ENCODE peak calls at places on chromosomes 16 and 17, in ten cellular contexts. S, E, V, P, W, J, N, L, Q and I are unnamed samples.

GRCh38 chr16:50719401-50720337 is 22.2 kb upstream of the CYLD start:
- DNase-seq in S (no peak), E (peak), V (no peak), P (no peak), W (peak), J (no peak), N (no peak), L (no peak), Q (no peak), I (no peak)

GRCh38 chr17:32536736-32537646 is 50.2 kb downstream of the CDK5R1 start:
- DNase-seq in S (no peak), E (no peak), V (peak), P (no peak), W (no peak), J (no peak), N (no peak), L (no peak), Q (peak), I (peak)

GRCh38 chr17:10021239-10021638 is 116.2 kb upstream of the RCVRN start:
- DNase-seq in S (no peak), E (peak), V (no peak), P (no peak), W (peak), J (no peak), N (no peak), L (no peak), Q (no peak), I (no peak)

GRCh38 chr16:81708459-81709368 is 70.4 kb upstream of the PLCG2 start:
- DNase-seq in S (no peak), E (no peak), V (no peak), P (no peak), W (peak), J (no peak), N (peak), L (no peak), Q (no peak), I (no peak)

GRCh38 chr16:634051-634670 is 1.9 kb downstream of the METTL26 start:
- DNase-seq in S (no peak), E (no peak), V (no peak), P (no peak), W (no peak), J (no peak), N (no peak), L (no peak), Q (no peak), I (no peak)

GRCh38 chr16:88478889-88479794 is 26.1 kb downstream of the ZFPM1 start:
- DNase-seq in S (no peak), E (no peak), V (no peak), P (no peak), W (no peak), J (no peak), N (no peak), L (no peak), Q (no peak), I (no peak)

GRCh38 chr16:1871974-1872635 is at the start of gene MEIOB:
- DNase-seq in S (peak), E (no peak), V (peak), P (peak), W (no peak), J (no peak), N (peak), L (no peak), Q (peak), I (no peak)

GRCh38 chr16:84071151-84071550 is 28.6 kb upstream of the SLC38A8 start:
- DNase-seq in S (no peak), E (no peak), V (no peak), P (no peak), W (no peak), J (no peak), N (no peak), L (no peak), Q (no peak), I (no peak)

GRCh38 chr17:73697872-73698271 is 53.6 kb upstream of the SDK2 start:
- DNase-seq in S (peak), E (peak), V (no peak), P (no peak), W (no peak), J (peak), N (no peak), L (no peak), Q (no peak), I (no peak)

GRCh38 chr16:57689772-57690558 is 4.6 kb upstream of the DRC7 start:
- DNase-seq in S (no peak), E (no peak), V (no peak), P (no peak), W (no peak), J (no peak), N (no peak), L (no peak), Q (no peak), I (no peak)

GRCh38 chr16:57824880-57825279 is 22.6 kb upstream of the KIFC3 start:
- DNase-seq in S (no peak), E (no peak), V (no peak), P (no peak), W (peak), J (no peak), N (no peak), L (no peak), Q (no peak), I (no peak)

GRCh38 chr17:68556551-68556950 is 44.3 kb downstream of the PRKAR1A start:
- DNase-seq in S (no peak), E (no peak), V (no peak), P (no peak), W (no peak), J (no peak), N (no peak), L (no peak), Q (no peak), I (no peak)

GRCh38 chr17:78127240-78127887 is 1.2 kb downstream of the TMC6 start:
- DNase-seq in S (no peak), E (peak), V (no peak), P (no peak), W (peak), J (no peak), N (no peak), L (no peak), Q (no peak), I (no peak)

GRCh38 chr17:18143044-18143936 is 34.7 kb downstream of the MYO15A start:
- DNase-seq in S (no peak), E (no peak), V (peak), P (peak), W (no peak), J (no peak), N (peak), L (no peak), Q (peak), I (peak)

GRCh38 chr17:10806863-10807262 is 3.0 kb upstream of the TMEM238L start:
- DNase-seq in S (no peak), E (no peak), V (no peak), P (no peak), W (no peak), J (no peak), N (no peak), L (no peak), Q (no peak), I (no peak)

GRCh38 chr17:76714822-76715461 is 4.2 kb upstream of the MXRA7 start:
- DNase-seq in S (peak), E (peak), V (peak), P (peak), W (no peak), J (peak), N (peak), L (no peak), Q (peak), I (peak)

GRCh38 chr16:58426095-58426494 is 33.8 kb downstream of the GINS3 start:
- DNase-seq in S (no peak), E (peak), V (no peak), P (no peak), W (peak), J (no peak), N (no peak), L (no peak), Q (no peak), I (no peak)